ENCODE peak calls at places on chromosomes 11 and 22, in ten cellular contexts. N is upper lobe of right lung, O is astrocyte, V is endothelial cell of umbilical vein, M is thoracic aorta, L is tibial nerve, I is A673, X is HepG2, Q is heart right ventricle, C is IMR-90. Y is an unnamed sample.

GRCh38 chr11:21783954-21784353 is 408.9 kb upstream of the ANO5 start:
- DNase-seq in N (no peak), O (no peak), V (no peak), M (no peak), L (no peak), I (no peak), X (no peak), Q (no peak), C (no peak), Y (no peak)

GRCh38 chr11:8638300-8638699 is 44.2 kb downstream of the TRIM66 start:
- DNase-seq in N (no peak), O (peak; percentile 47), V (no peak), M (no peak), L (no peak), I (no peak), X (no peak), Q (no peak), C (peak; percentile 45), Y (no peak)

GRCh38 chr11:15602779-15603178 is 488.1 kb downstream of the INSC start:
- DNase-seq in N (no peak), O (no peak), V (no peak), M (no peak), L (no peak), I (no peak), X (no peak), Q (no peak), C (no peak), Y (no peak)

GRCh38 chr11:113376156-113376555 is 11.4 kb upstream of the ANKK1 start:
- DNase-seq in N (no peak), O (peak; percentile 10), V (no peak), M (no peak), L (no peak), I (no peak), X (no peak), Q (no peak), C (peak; percentile 30), Y (no peak)

GRCh38 chr11:20599424-20600346 is at the start of gene SLC6A5:
- DNase-seq in N (peak; percentile 69), O (no peak), V (peak; percentile 14), M (no peak), L (no peak), I (peak; percentile 70), X (peak; percentile 25), Q (peak; percentile 47), C (peak; percentile 19), Y (peak; percentile 60)

GRCh38 chr11:67558084-67558772 is 25.4 kb upstream of the GSTP1 start:
- DNase-seq in N (peak; percentile 84), O (peak; percentile 9), V (peak; percentile 16), M (peak; percentile 47), L (no peak), I (no peak), X (peak; percentile 37), Q (peak; percentile 61), C (no peak), Y (no peak)

GRCh38 chr22:37148742-37149665 is 712 bp downstream of the IL2RB start:
- DNase-seq in N (no peak), O (no peak), V (no peak), M (no peak), L (no peak), I (no peak), X (no peak), Q (no peak), C (no peak), Y (no peak)

GRCh38 chr22:35477911-35478582 is 62.6 kb upstream of the RASD2 start:
- DNase-seq in N (no peak), O (peak; percentile 79), V (peak; percentile 80), M (no peak), L (peak; percentile 48), I (peak; percentile 99), X (no peak), Q (peak; percentile 50), C (peak; percentile 91), Y (peak; percentile 69)

GRCh38 chr11:84671325-84672019 is 955.7 kb downstream of the DLG2 start:
- DNase-seq in N (no peak), O (no peak), V (no peak), M (no peak), L (no peak), I (no peak), X (no peak), Q (no peak), C (no peak), Y (no peak)

GRCh38 chr11:27658535-27659236 is 41.6 kb downstream of the BDNF start:
- DNase-seq in N (no peak), O (no peak), V (no peak), M (no peak), L (no peak), I (no peak), X (no peak), Q (no peak), C (no peak), Y (no peak)

GRCh38 chr11:23856654-23857053 is 640.2 kb upstream of the LUZP2 start:
- DNase-seq in N (no peak), O (no peak), V (no peak), M (no peak), L (no peak), I (no peak), X (no peak), Q (no peak), C (peak; percentile 67), Y (no peak)

GRCh38 chr11:86632499-86633269 is 39.7 kb downstream of the ME3 start:
- DNase-seq in N (no peak), O (peak; percentile 97), V (peak; percentile 96), M (peak; percentile 24), L (no peak), I (peak; percentile 83), X (peak; percentile 28), Q (no peak), C (peak; percentile 99), Y (peak; percentile 87)

GRCh38 chr11:86301742-86302091 is 323 bp upstream of the HIKESHI start:
- DNase-seq in N (no peak), O (no peak), V (no peak), M (no peak), L (no peak), I (no peak), X (no peak), Q (no peak), C (no peak), Y (no peak)

GRCh38 chr11:11163256-11163655 is 189.8 kb downstream of the CSNK2A3 start:
- DNase-seq in N (no peak), O (no peak), V (no peak), M (no peak), L (no peak), I (peak; percentile 8), X (peak; percentile 17), Q (no peak), C (no peak), Y (no peak)
- TF ChIP-seq CTCF in N (peak; percentile 13), O (no peak), V (no peak), M (peak; percentile 31), L (no peak), I (peak; percentile 10), X (no peak), Q (peak; percentile 12), C (peak; percentile 7), Y (no peak)

GRCh38 chr11:45932217-45932616 is 9.8 kb downstream of the LARGE2 start:
- DNase-seq in N (no peak), O (no peak), V (no peak), M (no peak), L (no peak), I (no peak), X (no peak), Q (no peak), C (no peak), Y (no peak)

GRCh38 chr11:45934580-45935318 is 12.3 kb downstream of the LARGE2 start:
- DNase-seq in N (no peak), O (no peak), V (no peak), M (no peak), L (no peak), I (no peak), X (no peak), Q (no peak), C (no peak), Y (no peak)

GRCh38 chr11:45931739-45932138 is 9.3 kb downstream of the LARGE2 start:
- DNase-seq in N (peak; percentile 54), O (no peak), V (no peak), M (no peak), L (no peak), I (no peak), X (no peak), Q (no peak), C (no peak), Y (no peak)

GRCh38 chr11:45933846-45934579 is 11.6 kb downstream of the LARGE2 start:
- DNase-seq in N (peak; percentile 38), O (no peak), V (no peak), M (no peak), L (no peak), I (no peak), X (no peak), Q (no peak), C (no peak), Y (no peak)

GRCh38 chr11:45933131-45933821 is 10.8 kb downstream of the LARGE2 start:
- DNase-seq in N (peak; percentile 32), O (peak; percentile 25), V (no peak), M (no peak), L (no peak), I (no peak), X (no peak), Q (no peak), C (peak; percentile 71), Y (no peak)
- H3K27ac ChIP-seq in N (no peak overlapping the region), O (no peak overlapping the region), V (no peak overlapping the region), M (no peak overlapping the region), L (no peak overlapping the region), I (no peak overlapping the region), X (no peak overlapping the region), Q (no peak overlapping the region), C (no peak overlapping the region), Y (peak overlapping the region; percentile 82)

GRCh38 chr11:32510039-32510438 is 73.6 kb upstream of the EIF3M start:
- DNase-seq in N (no peak), O (no peak), V (no peak), M (no peak), L (no peak), I (no peak), X (no peak), Q (no peak), C (no peak), Y (no peak)

GRCh38 chr11:32511926-32512325 is 71.7 kb upstream of the EIF3M start:
- DNase-seq in N (no peak), O (no peak), V (peak; percentile 59), M (no peak), L (no peak), I (peak; percentile 75), X (no peak), Q (no peak), C (no peak), Y (peak; percentile 17)

DNA sequence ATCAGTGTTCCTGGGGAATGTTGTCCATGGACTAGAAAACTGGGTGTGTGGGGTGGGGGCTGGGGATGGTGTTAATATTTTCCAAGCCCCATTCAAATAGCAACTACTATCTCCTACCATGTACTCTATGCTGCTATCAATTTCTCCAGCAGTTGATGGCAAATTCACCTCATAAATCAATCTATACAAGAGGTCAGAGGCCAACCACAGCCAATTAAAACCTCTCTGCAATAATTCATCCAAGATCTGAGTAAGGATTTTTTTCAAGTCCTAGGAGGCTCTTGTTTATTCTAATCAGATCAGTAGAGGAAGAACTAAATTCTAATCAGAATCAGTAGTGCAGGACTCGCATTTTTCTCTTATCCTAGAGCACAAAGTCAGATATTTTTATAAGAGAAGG is 73.4 kb upstream of the WT1 start:
- DNase-seq in N (no peak), O (no peak), V (no peak), M (no peak), L (no peak), I (no peak), X (no peak), Q (no peak), C (no peak), Y (no peak)
- TF ChIP-seq CTCF in N (no peak), O (no peak), V (no peak), M (no peak), L (no peak), I (no peak), X (no peak), Q (no peak), C (no peak), Y (no peak)

GRCh38 chr11:5117588-5117987 is 20.6 kb downstream of the OR52A5 start:
- DNase-seq in N (no peak), O (no peak), V (no peak), M (no peak), L (no peak), I (no peak), X (no peak), Q (no peak), C (no peak), Y (no peak)
- H3K27ac ChIP-seq in N (no peak overlapping the region), O (no peak overlapping the region), V (no peak overlapping the region), M (no peak overlapping the region), L (no peak overlapping the region), I (no peak overlapping the region), X (no peak overlapping the region), Q (no peak overlapping the region), C (no peak overlapping the region), Y (no peak overlapping the region)

Y was measured in RWPE1.